ENCODE peak calls at places on chromosomes 1 and 21, in nine cellular contexts. I, Q, G, U, R, X, A, K and W are unnamed samples.

GRCh38 chr1:33005117-33005811 is 31.4 kb downstream of the AK2 start:
- DNase-seq in I (no peak), Q (no peak), G (no peak), U (no peak), R (no peak), X (no peak), A (no peak), K (no peak), W (no peak)

GRCh38 chr1:236078988-236079387 is 14.1 kb upstream of the NID1 start:
- DNase-seq in I (no peak), Q (no peak), G (no peak), U (no peak), R (no peak), X (no peak), A (no peak), K (no peak), W (no peak)

GRCh38 chr1:43608789-43609188 is 41.2 kb upstream of the KDM4A start:
- DNase-seq in I (no peak), Q (no peak), G (no peak), U (no peak), R (no peak), X (no peak), A (no peak), K (no peak), W (no peak)

GRCh38 chr1:244012232-244012631 is 38.9 kb upstream of the ZBTB18 start:
- DNase-seq in I (no peak), Q (no peak), G (no peak), U (no peak), R (no peak), X (no peak), A (no peak), K (peak; percentile 52), W (no peak)

GRCh38 chr1:31095985-31096384 is 30.5 kb upstream of the PUM1 start:
- DNase-seq in I (no peak), Q (no peak), G (no peak), U (no peak), R (no peak), X (no peak), A (no peak), K (no peak), W (no peak)

GRCh38 chr1:12142891-12143630 is 23.7 kb upstream of the TNFRSF1B start:
- DNase-seq in I (no peak), Q (no peak), G (no peak), U (no peak), R (no peak), X (peak; percentile 55), A (peak; percentile 53), K (no peak), W (no peak)

GRCh38 chr1:161420763-161421455 is 53.2 kb upstream of the CFAP126 start:
- DNase-seq in I (no peak), Q (no peak), G (no peak), U (no peak), R (no peak), X (no peak), A (no peak), K (peak; percentile 84), W (no peak)

GRCh38 chr1:162069334-162070093 is at the start of gene NOS1AP:
- DNase-seq in I (peak; percentile 91), Q (peak; percentile 87), G (peak; percentile 8), U (peak; percentile 78), R (peak; percentile 91), X (peak; percentile 94), A (peak; percentile 76), K (peak; percentile 88), W (peak; percentile 93)

GRCh38 chr1:235953801-235954200 is 87.1 kb upstream of the LYST start:
- DNase-seq in I (no peak), Q (no peak), G (no peak), U (no peak), R (no peak), X (no peak), A (no peak), K (no peak), W (no peak)

GRCh38 chr1:182428043-182428442 is 21.9 kb upstream of the RGSL1 start:
- DNase-seq in I (no peak), Q (no peak), G (no peak), U (no peak), R (no peak), X (no peak), A (no peak), K (no peak), W (no peak)

GRCh38 chr1:37423810-37424209 is 50.6 kb upstream of the ZC3H12A start:
- DNase-seq in I (no peak), Q (no peak), G (no peak), U (no peak), R (no peak), X (no peak), A (no peak), K (no peak), W (no peak)

GRCh38 chr21:37478821-37479220 is 112.2 kb downstream of the DYRK1A start:
- DNase-seq in I (no peak), Q (no peak), G (no peak), U (no peak), R (no peak), X (no peak), A (no peak), K (no peak), W (no peak)
- H3K27ac ChIP-seq in I (no peak overlapping the region), Q (no peak overlapping the region), G (no peak overlapping the region), U (no peak overlapping the region), R (no peak overlapping the region), X (no peak overlapping the region), A (no peak overlapping the region), K (no peak overlapping the region), W (no peak overlapping the region)

DNA sequence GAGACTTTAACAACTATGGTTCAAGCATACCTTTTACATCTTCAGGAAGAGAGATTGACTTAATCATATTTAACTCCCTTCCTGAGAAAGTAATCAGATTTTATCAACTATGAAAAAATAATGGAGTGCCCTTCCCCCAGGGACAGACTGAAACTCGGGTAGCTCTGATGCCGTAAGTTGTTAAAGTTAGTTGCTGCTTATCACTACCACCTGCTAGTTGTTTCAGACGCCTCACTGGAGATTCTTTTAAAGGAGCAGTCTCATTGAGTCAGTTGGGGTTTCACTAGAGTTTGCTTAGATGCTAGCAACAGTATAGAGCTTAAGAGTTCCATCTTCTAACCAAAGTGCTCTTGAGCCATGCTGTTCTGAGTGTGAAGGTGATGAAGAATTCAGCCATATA is 17.0 kb upstream of the TRAF5 start:
- DNase-seq in I (no peak), Q (no peak), G (no peak), U (no peak), R (no peak), X (no peak), A (no peak), K (no peak), W (no peak)
- H3K27ac ChIP-seq in I (no peak overlapping the region), Q (peak overlapping the region; percentile 26), G (no peak overlapping the region), U (no peak overlapping the region), R (no peak overlapping the region), X (no peak overlapping the region), A (no peak overlapping the region), K (no peak overlapping the region), W (no peak overlapping the region)

GRCh38 chr21:42056468-42056867 is 14.6 kb upstream of the UMODL1 start:
- DNase-seq in I (peak; percentile 50), Q (no peak), G (no peak), U (no peak), R (no peak), X (no peak), A (no peak), K (no peak), W (no peak)

GRCh38 chr21:42056996-42057689 is 14.0 kb upstream of the UMODL1 start:
- DNase-seq in I (peak; percentile 76), Q (no peak), G (peak; percentile 75), U (no peak), R (no peak), X (no peak), A (no peak), K (peak; percentile 28), W (no peak)

GRCh38 chr21:42059141-42059540 is 12.0 kb upstream of the UMODL1 start:
- DNase-seq in I (no peak), Q (no peak), G (no peak), U (no peak), R (no peak), X (no peak), A (no peak), K (no peak), W (no peak)

GRCh38 chr21:42058631-42059111 is 12.4 kb upstream of the UMODL1 start:
- DNase-seq in I (no peak), Q (no peak), G (no peak), U (no peak), R (no peak), X (no peak), A (no peak), K (no peak), W (no peak)

GRCh38 chr21:42057861-42058437 is 13.2 kb upstream of the UMODL1 start:
- DNase-seq in I (no peak), Q (no peak), G (no peak), U (no peak), R (peak; percentile 26), X (no peak), A (no peak), K (no peak), W (no peak)
- H3K27ac ChIP-seq in I (peak overlapping the region; percentile 51), Q (no peak overlapping the region), G (peak overlapping the region; percentile 83), U (no peak overlapping the region), R (peak overlapping the region; percentile 23), X (no peak overlapping the region), A (no peak overlapping the region), K (no peak overlapping the region), W (no peak overlapping the region)

DNA sequence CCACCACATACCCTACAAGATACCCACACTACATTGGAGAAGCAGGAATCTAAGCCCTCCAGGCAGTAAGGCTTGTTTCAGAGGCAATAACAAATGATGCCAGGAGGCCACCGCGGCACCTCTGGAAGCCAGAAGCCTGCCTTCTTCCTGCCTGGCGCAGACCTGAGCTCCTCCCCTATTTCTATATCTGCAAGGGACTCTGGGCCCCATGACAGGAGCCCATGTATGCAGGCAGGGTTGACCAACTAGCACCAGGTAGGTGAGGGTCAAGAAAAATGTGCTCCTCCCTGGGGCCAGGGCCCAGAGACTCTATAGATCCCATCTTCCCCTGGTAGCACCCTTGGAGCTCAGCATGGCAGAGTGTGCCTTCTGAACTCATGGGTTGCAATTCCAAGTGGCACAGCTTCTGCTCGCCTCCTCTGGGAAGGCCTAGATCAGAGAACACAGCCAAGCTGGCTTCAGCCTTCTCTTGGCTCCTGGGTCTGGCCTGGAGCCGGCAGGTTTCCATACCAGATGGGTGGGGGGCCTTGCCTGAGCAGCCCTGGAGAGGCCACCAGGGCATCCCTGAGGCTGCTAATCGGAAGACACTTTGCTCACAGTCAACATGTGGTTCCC is 85.1 kb downstream of the STUM start:
- DNase-seq in I (no peak), Q (no peak), G (no peak), U (no peak), R (no peak), X (no peak), A (no peak), K (no peak), W (no peak)
- H3K27ac ChIP-seq in I (no peak overlapping the region), Q (peak overlapping the region; percentile 54), G (peak overlapping the region; percentile 59), U (peak overlapping the region; percentile 52), R (no peak overlapping the region), X (no peak overlapping the region), A (peak overlapping the region; percentile 81), K (no peak overlapping the region), W (peak overlapping the region; percentile 81)

GRCh38 chr1:230858236-230858820 is 10.0 kb downstream of the C1orf198 start:
- DNase-seq in I (no peak), Q (no peak), G (no peak), U (no peak), R (no peak), X (no peak), A (no peak), K (no peak), W (no peak)
- H3K27ac ChIP-seq in I (peak overlapping the region; percentile 51), Q (no peak overlapping the region), G (peak overlapping the region; percentile 88), U (no peak overlapping the region), R (no peak overlapping the region), X (peak overlapping the region; percentile 38), A (no peak overlapping the region), K (no peak overlapping the region), W (peak overlapping the region; percentile 94)